ENCODE peak calls at places on chromosomes 5 and 9, in six cellular contexts. N is DMS53; W is effector memory CD4-positive, alpha-beta T cell; Y is mucosa of gallbladder; V is pons; A is AG08395. O is an unnamed sample.

GRCh38 chr5:160269017-160269416 is 39.7 kb downstream of the FABP6 start:
- DNase-seq in Y (peak), A (peak), W (no peak), N (no peak), V (peak), O (no peak)

GRCh38 chr9:13110766-13111400 is 168.6 kb downstream of the MPDZ start:
- DNase-seq in A (peak), Y (no peak), N (no peak), W (no peak), V (peak), O (no peak)

GRCh38 chr5:1134478-1134877 is 22.6 kb upstream of the SLC12A7 start:
- DNase-seq in N (peak), A (no peak), Y (peak), W (no peak), V (no peak), O (no peak)

GRCh38 chr5:132001647-132002561 is 9.6 kb downstream of the ACSL6 start:
- DNase-seq in V (no peak), N (peak), W (no peak), A (peak), Y (no peak), O (no peak)

GRCh38 chr9:99305820-99306811 is 84.0 kb downstream of the SEC61B start:
- DNase-seq in N (no peak), A (no peak), V (no peak), Y (no peak), W (no peak), O (no peak)

GRCh38 chr5:132751444-132751843 is 4.2 kb downstream of the CCNI2 start:
- DNase-seq in W (no peak), Y (no peak), N (no peak), V (no peak), A (peak), O (no peak)

GRCh38 chr9:119284118-119284517 is 85.1 kb downstream of the BRINP1 start:
- DNase-seq in V (peak), A (peak), Y (no peak), N (peak), W (no peak), O (no peak)

GRCh38 chr9:88313364-88314220 is 74.7 kb upstream of the SPIN1 start:
- DNase-seq in N (no peak), V (no peak), W (no peak), Y (no peak), A (no peak), O (no peak)

GRCh38 chr9:114504341-114505186 is 709 bp downstream of the WHRN start:
- DNase-seq in N (peak), A (peak), Y (peak), W (no peak), V (no peak), O (no peak)

GRCh38 chr5:40308867-40309266 is 370.8 kb upstream of the PTGER4 start:
- DNase-seq in A (no peak), N (no peak), W (no peak), Y (no peak), V (no peak), O (no peak)

GRCh38 chr5:103244398-103244797 is 14.2 kb upstream of the MACIR start:
- DNase-seq in Y (no peak), A (no peak), W (no peak), N (no peak), V (no peak), O (no peak)

GRCh38 chr5:144307726-144308125 is 137.1 kb downstream of the KCTD16 start:
- DNase-seq in A (no peak), Y (peak), N (no peak), V (no peak), W (no peak), O (no peak)

GRCh38 chr9:2215941-2216441 is 200.8 kb downstream of the SMARCA2 start:
- DNase-seq in V (no peak), Y (no peak), W (no peak), N (no peak), A (no peak), O (no peak)

GRCh38 chr9:107693620-107694326 is 204.2 kb upstream of the KLF4 start:
- DNase-seq in V (no peak), Y (no peak), A (peak), N (no peak), W (no peak), O (no peak)

GRCh38 chr5:1472964-1473628 is 27.9 kb upstream of the SLC6A3 start:
- DNase-seq in A (no peak), N (no peak), Y (no peak), W (no peak), V (no peak), O (no peak)

GRCh38 chr9:87567988-87568800 is 70.5 kb downstream of the DAPK1 start:
- DNase-seq in V (no peak), N (no peak), W (no peak), A (no peak), Y (no peak), O (no peak)

GRCh38 chr5:180291234-180291940 is 496 bp downstream of the MAPK9 start:
- DNase-seq in Y (no peak), W (no peak), A (peak), V (no peak), N (peak), O (peak)

GRCh38 chr5:121745407-121745806 is 106.3 kb upstream of the FTMT start:
- DNase-seq in Y (no peak), A (no peak), N (no peak), W (no peak), V (no peak), O (no peak)

GRCh38 chr9:81621785-81622243 is 67.5 kb downstream of the TLE1 start:
- DNase-seq in W (no peak), N (no peak), A (no peak), V (no peak), Y (no peak), O (no peak)

GRCh38 chr5:151054713-151055112 is 26.1 kb downstream of the TNIP1 start:
- DNase-seq in N (no peak), Y (peak), A (no peak), W (no peak), V (no peak), O (no peak)

GRCh38 chr5:178305801-178306200 is 73.2 kb upstream of the PHYKPL start:
- DNase-seq in A (no peak), N (no peak), W (no peak), Y (no peak), V (no peak), O (no peak)

O was measured in NK-92 treated with Interleukin-12 subunit alpha and Interleukin-12 subunit beta, amount 100 ng/mL, for 24 hours.